ENCODE peak calls at places on chromosomes 12 and 14, in eight cellular contexts. E is left lung, V is fibroblast of lung, W is astrocyte, J is neural progenitor cell, A is fibroblast of the aortic adventitia, B is left ventricle myocardium inferior, T is prostate gland. Y is an unnamed sample.

GRCh38 chr12:65891987-65892481 is 67.8 kb downstream of the HMGA2 start:
- DNase-seq in V (peak), J (no peak), W (peak), B (peak), E (peak), T (peak), A (peak), Y (peak)

GRCh38 chr12:82740129-82741000 is 53.7 kb downstream of the TMTC2 start:
- DNase-seq in B (no peak), T (no peak), W (peak), E (no peak), A (peak), V (peak), J (no peak), Y (peak)

GRCh38 chr12:27500546-27500945 is 23.5 kb upstream of the PPFIBP1 start:
- DNase-seq in T (no peak), V (no peak), E (no peak), A (no peak), W (no peak), B (no peak), J (no peak), Y (no peak)

GRCh38 chr12:52850681-52851080 is 1.9 kb upstream of the KRT78 start:
- DNase-seq in T (no peak), V (no peak), A (no peak), J (no peak), E (no peak), B (no peak), W (no peak), Y (no peak)

GRCh38 chr12:117023998-117024960 is 74.9 kb downstream of the TESC start:
- DNase-seq in A (no peak), T (no peak), J (no peak), B (no peak), W (no peak), E (no peak), V (no peak), Y (no peak)

GRCh38 chr14:38221077-38221476 is 13.4 kb downstream of the SSTR1 start:
- DNase-seq in B (no peak), T (no peak), J (no peak), W (no peak), A (no peak), V (no peak), E (no peak), Y (no peak)

GRCh38 chr12:46395308-46395707 is 22.7 kb upstream of the SLC38A2 start:
- DNase-seq in J (no peak), B (no peak), E (no peak), V (no peak), W (no peak), A (no peak), T (no peak), Y (no peak)

GRCh38 chr12:75715323-75715644 is 203.9 kb upstream of the KRR1 start:
- DNase-seq in E (no peak), B (no peak), J (no peak), T (no peak), V (no peak), A (no peak), W (no peak), Y (no peak)

GRCh38 chr14:71320734-71321555 is 413.7 kb downstream of the PCNX1 start:
- DNase-seq in J (peak), W (peak), V (peak), E (peak), T (peak), B (peak), A (peak), Y (no peak)

GRCh38 chr14:69263771-69264170 is 3.8 kb downstream of the GALNT16 start:
- DNase-seq in E (no peak), J (no peak), B (peak), T (no peak), W (no peak), V (no peak), A (no peak), Y (no peak)

GRCh38 chr14:36947362-36947761 is 225.0 kb downstream of the SLC25A21 start:
- DNase-seq in T (no peak), A (no peak), B (no peak), W (no peak), J (no peak), V (no peak), E (no peak), Y (no peak)

GRCh38 chr14:36177489-36177888 is 967 bp upstream of the PTCSC3 start:
- DNase-seq in A (no peak), E (no peak), T (no peak), B (no peak), J (no peak), V (no peak), W (no peak), Y (no peak)

GRCh38 chr12:72136792-72137191 is 135.4 kb upstream of the TRHDE start:
- DNase-seq in V (no peak), W (no peak), T (no peak), E (no peak), A (no peak), J (no peak), B (no peak), Y (no peak)

GRCh38 chr12:72133497-72134055 is 138.6 kb upstream of the TRHDE start:
- DNase-seq in E (no peak), J (peak), A (no peak), B (no peak), T (no peak), W (no peak), V (peak), Y (peak)

GRCh38 chr12:72139411-72139810 is 132.8 kb upstream of the TRHDE start:
- DNase-seq in A (no peak), W (no peak), E (no peak), T (no peak), B (no peak), J (no peak), V (no peak), Y (no peak)

DNA sequence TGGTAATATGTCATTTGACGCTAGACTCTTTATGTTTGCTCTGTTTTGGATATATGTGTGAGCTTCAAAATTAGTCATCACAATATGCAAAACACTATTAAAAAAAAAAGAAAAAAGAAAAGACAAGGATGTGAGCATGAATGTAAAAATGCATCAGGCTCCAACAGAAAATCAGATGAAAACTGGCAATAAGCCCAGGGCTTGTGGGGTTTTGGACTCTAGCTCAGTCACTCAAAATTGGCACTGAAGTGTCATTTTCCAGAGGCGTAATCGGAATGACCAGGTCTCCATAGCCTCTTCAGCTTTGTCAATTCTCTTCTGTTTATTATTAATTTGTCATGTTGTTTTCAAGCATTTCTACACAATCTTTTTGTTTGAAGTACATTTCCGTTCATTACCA is 137.2 kb upstream of the TRHDE start:
- DNase-seq in V (no peak), T (no peak), W (no peak), B (no peak), E (no peak), J (no peak), A (no peak), Y (no peak)
- H3K4me3 ChIP-seq in V (no peak), T (no peak), W (no peak), B (no peak), E (no peak), J (no peak), A (no peak), Y (no peak)

GRCh38 chr14:95431199-95432145 is 85.0 kb downstream of the SYNE3 start:
- DNase-seq in W (peak), J (peak), A (peak), V (peak), E (no peak), T (peak), B (no peak), Y (no peak)
- TF ChIP-seq CTCF in W (peak), J (peak), A (peak), V (peak), E (peak), T (peak), B (peak), Y (peak)

DNA sequence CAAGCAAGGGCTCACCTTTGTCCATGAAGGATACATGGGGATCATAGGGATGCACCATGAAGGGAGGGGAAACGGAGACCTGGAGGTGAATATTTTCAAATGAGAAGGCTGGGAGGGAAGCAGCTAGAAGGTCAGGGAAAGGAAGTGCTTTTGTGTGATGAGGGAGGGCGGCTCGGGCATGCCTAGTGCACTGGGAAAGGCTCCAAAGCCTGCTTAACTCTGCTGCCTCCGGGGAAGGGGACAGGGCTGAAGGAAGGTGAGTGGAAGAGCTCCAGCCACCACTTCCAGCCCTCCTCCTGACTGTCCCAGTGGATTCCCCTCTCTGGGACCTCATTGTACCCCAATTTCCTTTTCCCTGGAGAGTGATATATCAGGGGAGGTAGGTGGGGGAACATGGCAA is 149.4 kb upstream of the PRMT8 start:
- DNase-seq in W (no peak), A (no peak), E (no peak), T (no peak), B (no peak), V (no peak), J (no peak), Y (no peak)
- H3K4me3 ChIP-seq in W (no peak), A (no peak), E (no peak), T (no peak), B (no peak), V (no peak), J (no peak), Y (no peak)

GRCh38 chr12:17950898-17951297 is 139.1 kb downstream of the RERGL start:
- DNase-seq in W (no peak), A (no peak), T (no peak), B (no peak), E (no peak), J (no peak), V (no peak), Y (no peak)

GRCh38 chr12:17949558-17950141 is 140.3 kb downstream of the RERGL start:
- DNase-seq in A (no peak), E (peak), J (no peak), W (no peak), T (no peak), B (no peak), V (no peak), Y (no peak)

DNA sequence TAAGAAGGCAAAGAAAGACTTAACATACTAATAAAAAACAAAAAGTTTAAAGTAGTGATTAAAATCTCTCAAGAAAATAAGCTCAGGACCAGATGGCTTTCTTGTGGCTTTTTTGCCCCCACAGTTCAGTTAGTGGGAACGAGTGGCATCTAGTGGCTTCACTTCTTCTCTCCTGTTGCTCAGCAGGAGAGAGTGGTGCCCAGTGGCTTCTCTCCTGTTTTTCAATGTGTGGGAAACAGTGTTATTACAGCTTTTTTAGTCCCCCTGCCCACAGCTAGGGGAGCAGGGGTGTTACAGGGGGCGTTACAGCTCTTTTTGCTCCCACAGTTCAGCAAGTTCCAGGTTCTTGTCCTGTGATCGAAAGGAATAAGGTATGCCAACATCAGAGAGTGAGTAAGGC is 135.2 kb downstream of the RERGL start:
- DNase-seq in E (no peak), J (peak), W (no peak), T (no peak), B (no peak), A (no peak), V (no peak), Y (no peak)
- TF ChIP-seq CTCF in E (no peak), J (no peak), W (no peak), T (no peak), B (no peak), A (peak), V (no peak), Y (no peak)

GRCh38 chr12:68612245-68612644 is 1.5 kb downstream of the RAP1B start:
- DNase-seq in B (no peak), T (no peak), J (no peak), V (peak), A (peak), E (no peak), W (peak), Y (no peak)

GRCh38 chr12:68609955-68610434 is 704 bp upstream of the RAP1B start:
- DNase-seq in J (peak), T (peak), E (no peak), B (no peak), A (peak), W (peak), V (peak), Y (no peak)

GRCh38 chr12:68610435-68611093 is at the start of gene RAP1B:
- DNase-seq in T (peak), E (peak), V (peak), J (peak), B (peak), A (peak), W (peak), Y (peak)

GRCh38 chr12:68612675-68613074 is 2.0 kb downstream of the RAP1B start:
- DNase-seq in A (no peak), W (no peak), V (no peak), T (no peak), B (no peak), J (no peak), E (no peak), Y (no peak)

GRCh38 chr12:68611094-68611818 is 557 bp downstream of the RAP1B start:
- DNase-seq in V (peak), W (peak), T (peak), J (peak), B (peak), A (peak), E (peak), Y (no peak)
- H3K4me3 ChIP-seq in V (peak), W (peak), T (peak), J (peak), B (peak), A (peak), E (peak), Y (peak)